ENCODE peak calls at places on chromosomes 11 and 22, in nine cellular contexts. K is progenitor cell of endocrine pancreas; V is activated CD4-positive, alpha-beta T cell treated with anti-CD3 and anti-CD28 coated beads, Interleukin-2, amount 50 U/mL, for 24 hours; E is T-helper 1 cell; H is dermis microvascular lymphatic vessel endothelial cell; A is stimulated activated CD4-positive, alpha-beta T cell treated with anti-CD3 and anti-CD28 coated beads, Interleukin-15, amount 100 ng/mL, for 48 hours; L is NCI-H2171 treated with DMSO at 0.1 percent for 48 hours; I is CD8-positive, alpha-beta T cell; P is stimulated activated CD8-positive, alpha-beta memory T cell treated with anti-CD3 and anti-CD28 coated beads, Interleukin-15, amount 100 ng/mL, for 24 hours. X is an unnamed sample.

GRCh38 chr11:26204110-26204509 is 127.8 kb upstream of the ANO3 start:
- DNase-seq in K (no peak), V (no peak), E (no peak), H (no peak), A (no peak), L (no peak), I (no peak), P (no peak), X (no peak)

GRCh38 chr22:50674606-50675552 is 2.3 kb downstream of the SHANK3 start:
- DNase-seq in K (peak), V (no peak), E (no peak), H (peak), A (no peak), L (peak), I (no peak), P (no peak), X (peak)

GRCh38 chr11:11179239-11179638 is 173.8 kb downstream of the CSNK2A3 start:
- DNase-seq in K (no peak), V (no peak), E (no peak), H (no peak), A (no peak), L (no peak), I (no peak), P (no peak), X (no peak)

GRCh38 chr11:115180272-115180671 is 323.9 kb downstream of the CADM1 start:
- DNase-seq in K (no peak), V (no peak), E (no peak), H (no peak), A (no peak), L (no peak), I (no peak), P (no peak), X (no peak)

GRCh38 chr11:77883775-77884174 is 62.8 kb downstream of the AAMDC start:
- DNase-seq in K (no peak), V (no peak), E (no peak), H (no peak), A (no peak), L (peak), I (no peak), P (no peak), X (no peak)

GRCh38 chr11:91248199-91248807 is 976.3 kb upstream of the FAT3 start:
- DNase-seq in K (no peak), V (no peak), E (peak), H (peak), A (no peak), L (peak), I (no peak), P (no peak), X (peak)

GRCh38 chr11:16603245-16603644 is 135.2 kb upstream of the C11orf58 start:
- DNase-seq in K (no peak), V (no peak), E (no peak), H (no peak), A (no peak), L (no peak), I (no peak), P (no peak), X (no peak)

GRCh38 chr11:7457211-7457610 is 28.1 kb upstream of the OLFML1 start:
- DNase-seq in K (no peak), V (no peak), E (no peak), H (no peak), A (no peak), L (no peak), I (no peak), P (no peak), X (no peak)

GRCh38 chr11:134252539-134253188 is 488 bp downstream of the THYN1 start:
- DNase-seq in K (no peak), V (no peak), E (no peak), H (no peak), A (no peak), L (peak), I (peak), P (peak), X (no peak)

GRCh38 chr11:115623021-115623451 is 118.8 kb upstream of the CADM1 start:
- DNase-seq in K (no peak), V (no peak), E (no peak), H (peak), A (no peak), L (no peak), I (no peak), P (no peak), X (peak)

GRCh38 chr11:2488004-2488403 is 43.2 kb downstream of the KCNQ1 start:
- DNase-seq in K (no peak), V (no peak), E (no peak), H (no peak), A (no peak), L (no peak), I (no peak), P (no peak), X (no peak)

GRCh38 chr22:26432619-26433311 is 3.7 kb downstream of the ASPHD2 start:
- DNase-seq in K (no peak), V (no peak), E (peak), H (no peak), A (no peak), L (no peak), I (no peak), P (no peak), X (no peak)

GRCh38 chr22:49411236-49411635 is 416.4 kb downstream of the BRD1 start:
- DNase-seq in K (no peak), V (no peak), E (no peak), H (no peak), A (no peak), L (no peak), I (no peak), P (no peak), X (no peak)

GRCh38 chr11:75033916-75034315 is 45.2 kb downstream of the NEU3 start:
- DNase-seq in K (no peak), V (no peak), E (no peak), H (no peak), A (no peak), L (no peak), I (no peak), P (no peak), X (no peak)

GRCh38 chr11:70159612-70160570 is 43.2 kb upstream of the FADD start:
- DNase-seq in K (no peak), V (no peak), E (no peak), H (peak), A (no peak), L (no peak), I (no peak), P (no peak), X (peak)